ENCODE peak calls at places on chromosomes 4 and X, in six cellular contexts. T is cardiac fibroblast, C is M059J, V is lung, X is right lobe of liver, R is spleen. N is an unnamed sample.

GRCh38 chr4:103002551-103002950 is 17.0 kb downstream of the SLC9B1 start:
- DNase-seq in T (peak), C (peak), V (no peak), X (no peak), R (no peak), N (no peak)

GRCh38 chrX:68443155-68443868 is 10.0 kb upstream of the OPHN1 start:
- DNase-seq in T (no peak), C (peak), V (peak), X (no peak), R (no peak), N (no peak)

GRCh38 chr4:120630432-120630831 is 292.1 kb downstream of the PRDM5 start:
- DNase-seq in T (no peak), C (no peak), V (no peak), X (no peak), R (no peak), N (no peak)

GRCh38 chrX:2928127-2928582 is 984 bp downstream of the ARSD start:
- DNase-seq in T (no peak), C (no peak), V (peak), X (peak), R (peak), N (no peak)

GRCh38 chrX:150258463-150259430 is 104.4 kb upstream of the MAMLD1 start:
- DNase-seq in T (peak), C (peak), V (peak), X (no peak), R (no peak), N (no peak)

GRCh38 chr4:184420402-184420801 is 53.9 kb downstream of the IRF2 start:
- DNase-seq in T (no peak), C (no peak), V (no peak), X (no peak), R (no peak), N (no peak)

GRCh38 chr4:41133619-41134018 is 80.7 kb downstream of the APBB2 start:
- DNase-seq in T (peak), C (no peak), V (no peak), X (no peak), R (no peak), N (no peak)

GRCh38 chr4:40946652-40947051 is 196.9 kb downstream of the NSUN7 start:
- DNase-seq in T (no peak), C (no peak), V (no peak), X (no peak), R (no peak), N (no peak)

GRCh38 chr4:28558871-28559270 is 1698.2 kb downstream of the STIM2 start:
- DNase-seq in T (no peak), C (peak), V (no peak), X (no peak), R (no peak), N (no peak)

N was measured in activated T-helper 1 cell treated with Interleukin-2 at 50 U/mL for 16 hours.